ENCODE peak calls at places on chromosomes 13 and 19, in seven cellular contexts. One of them, this sample, is unnamed.

GRCh38 chr19:48196321-48196761 is 25.9 kb downstream of the ZSWIM9 start:
- DNase-seq in GM13976: no peak
- DNase-seq in HuH-7: no peak
- DNase-seq in GM19239: no peak
- DNase-seq in GM04503: no peak
- DNase-seq in activated CD4-positive, alpha-beta T cell treated with anti-CD3 and anti-CD28 coated beads for 1 hour: no peak
- DNase-seq in A673: no peak
- DNase-seq in this sample: no peak

GRCh38 chr19:16645140-16645539 is 14.8 kb downstream of the SMIM7 start:
- DNase-seq in GM13976: no peak
- DNase-seq in HuH-7: no peak
- DNase-seq in GM19239: no peak
- DNase-seq in GM04503: no peak
- DNase-seq in activated CD4-positive, alpha-beta T cell treated with anti-CD3 and anti-CD28 coated beads for 1 hour: no peak
- DNase-seq in A673: no peak
- DNase-seq in this sample: no peak

GRCh38 chr13:28984825-28985224 is 164.7 kb downstream of the MTUS2 start:
- DNase-seq in GM13976: no peak
- DNase-seq in HuH-7: no peak
- DNase-seq in GM19239: no peak
- DNase-seq in GM04503: no peak
- DNase-seq in activated CD4-positive, alpha-beta T cell treated with anti-CD3 and anti-CD28 coated beads for 1 hour: no peak
- DNase-seq in A673: no peak
- DNase-seq in this sample: no peak

GRCh38 chr19:18419699-18420460 is 682 bp downstream of the SSBP4 start:
- DNase-seq in GM13976: peak
- DNase-seq in HuH-7: no peak
- DNase-seq in GM19239: no peak
- DNase-seq in GM04503: no peak
- DNase-seq in activated CD4-positive, alpha-beta T cell treated with anti-CD3 and anti-CD28 coated beads for 1 hour: no peak
- DNase-seq in A673: peak
- DNase-seq in this sample: peak

GRCh38 chr19:46784262-46785053 is 3.9 kb downstream of the SLC1A5 start:
- DNase-seq in GM13976: peak
- DNase-seq in HuH-7: peak
- DNase-seq in GM19239: peak
- DNase-seq in GM04503: peak
- DNase-seq in activated CD4-positive, alpha-beta T cell treated with anti-CD3 and anti-CD28 coated beads for 1 hour: no peak
- DNase-seq in A673: peak
- DNase-seq in this sample: peak

GRCh38 chr19:12804051-12804450 is 2.2 kb downstream of the THSD8 start:
- DNase-seq in GM13976: no peak
- DNase-seq in HuH-7: no peak
- DNase-seq in GM19239: no peak
- DNase-seq in GM04503: no peak
- DNase-seq in activated CD4-positive, alpha-beta T cell treated with anti-CD3 and anti-CD28 coated beads for 1 hour: no peak
- DNase-seq in A673: no peak
- DNase-seq in this sample: no peak

GRCh38 chr19:29819986-29820385 is 8.2 kb downstream of the CCNE1 start:
- DNase-seq in GM13976: no peak
- DNase-seq in HuH-7: no peak
- DNase-seq in GM19239: no peak
- DNase-seq in GM04503: no peak
- DNase-seq in activated CD4-positive, alpha-beta T cell treated with anti-CD3 and anti-CD28 coated beads for 1 hour: no peak
- DNase-seq in A673: no peak
- DNase-seq in this sample: no peak

GRCh38 chr19:2957160-2957559 is 12.4 kb upstream of the ZNF77 start:
- DNase-seq in GM13976: no peak
- DNase-seq in HuH-7: no peak
- DNase-seq in GM19239: no peak
- DNase-seq in GM04503: no peak
- DNase-seq in activated CD4-positive, alpha-beta T cell treated with anti-CD3 and anti-CD28 coated beads for 1 hour: no peak
- DNase-seq in A673: no peak
- DNase-seq in this sample: no peak

GRCh38 chr13:77728265-77728966 is 30.9 kb downstream of the SLAIN1 start:
- DNase-seq in GM13976: no peak
- DNase-seq in HuH-7: no peak
- DNase-seq in GM19239: no peak
- DNase-seq in GM04503: no peak
- DNase-seq in activated CD4-positive, alpha-beta T cell treated with anti-CD3 and anti-CD28 coated beads for 1 hour: no peak
- DNase-seq in A673: peak
- DNase-seq in this sample: no peak

GRCh38 chr13:31638577-31638976 is 100.7 kb upstream of the RXFP2 start:
- DNase-seq in GM13976: no peak
- DNase-seq in HuH-7: no peak
- DNase-seq in GM19239: no peak
- DNase-seq in GM04503: peak
- DNase-seq in activated CD4-positive, alpha-beta T cell treated with anti-CD3 and anti-CD28 coated beads for 1 hour: no peak
- DNase-seq in A673: peak
- DNase-seq in this sample: no peak

GRCh38 chr19:44757735-44758505 is 9.4 kb downstream of the BCL3 start:
- DNase-seq in GM13976: no peak
- DNase-seq in HuH-7: no peak
- DNase-seq in GM19239: no peak
- DNase-seq in GM04503: no peak
- DNase-seq in activated CD4-positive, alpha-beta T cell treated with anti-CD3 and anti-CD28 coated beads for 1 hour: no peak
- DNase-seq in A673: peak
- DNase-seq in this sample: no peak